ENCODE peak calls at places on chromosomes 1 and 21, in five cellular contexts. E is ovary, M is adrenal gland, B is IMR-90, T is heart left ventricle. J is an unnamed sample.

GRCh38 chr1:9894115-9894514 is 16.0 kb downstream of the CTNNBIP1 start:
- DNase-seq in E (no peak), M (no peak), B (no peak), T (no peak), J (no peak)

GRCh38 chr1:100034465-100034864 is 64.7 kb downstream of the SLC35A3 start:
- DNase-seq in E (no peak), M (no peak), B (peak), T (no peak), J (no peak)

GRCh38 chr1:240149488-240150094 is 57.9 kb downstream of the FMN2 start:
- DNase-seq in E (no peak), M (no peak), B (peak), T (no peak), J (no peak)

GRCh38 chr1:246351726-246352125 is 155.4 kb downstream of the SMYD3 start:
- DNase-seq in E (no peak), M (no peak), B (no peak), T (no peak), J (no peak)

GRCh38 chr1:204445860-204446412 is 34.3 kb upstream of the PPP1R15B start:
- DNase-seq in E (no peak), M (peak), B (peak), T (no peak), J (no peak)

GRCh38 chr1:31717341-31717740 is 13.5 kb upstream of the COL16A1 start:
- DNase-seq in E (no peak), M (no peak), B (peak), T (no peak), J (no peak)

GRCh38 chr1:205630241-205630640 is 1.6 kb downstream of the ELK4 start:
- DNase-seq in E (no peak), M (no peak), B (peak), T (no peak), J (no peak)

GRCh38 chr1:203364013-203364730 is 13.2 kb upstream of the FMOD start:
- DNase-seq in E (peak), M (no peak), B (no peak), T (peak), J (peak)

GRCh38 chr1:29259802-29260441 is 23.6 kb downstream of the PTPRU start:
- DNase-seq in E (peak), M (peak), B (no peak), T (peak), J (peak)

GRCh38 chr21:41500354-41500753 is 7.6 kb downstream of the TMPRSS2 start:
- DNase-seq in E (no peak), M (no peak), B (no peak), T (no peak), J (no peak)

GRCh38 chr21:23574932-23575331 is 2032.3 kb downstream of the MRPL39 start:
- DNase-seq in E (no peak), M (no peak), B (no peak), T (no peak), J (no peak)

GRCh38 chr1:83029050-83029449 is 969.9 kb downstream of the TTLL7 start:
- DNase-seq in E (no peak), M (no peak), B (no peak), T (no peak), J (no peak)

GRCh38 chr21:25582888-25583287 is 24.4 kb downstream of the MRPL39 start:
- DNase-seq in E (no peak), M (no peak), B (no peak), T (no peak), J (no peak)

GRCh38 chr1:172726740-172727139 is 67.8 kb downstream of the FASLG start:
- DNase-seq in E (no peak), M (no peak), B (no peak), T (no peak), J (no peak)

GRCh38 chr1:115679141-115679611 is 37.4 kb downstream of the VANGL1 start:
- DNase-seq in E (peak), M (peak), B (peak), T (no peak), J (peak)

GRCh38 chr21:16942703-16943102 is 570.1 kb upstream of the CXADR start:
- DNase-seq in E (no peak), M (peak), B (peak), T (no peak), J (no peak)

GRCh38 chr21:37139902-37140301 is 66.8 kb downstream of the TTC3 start:
- DNase-seq in E (no peak), M (no peak), B (peak), T (no peak), J (no peak)

GRCh38 chr1:235056937-235057336 is 71.7 kb downstream of the TOMM20 start:
- DNase-seq in E (no peak), M (no peak), B (no peak), T (no peak), J (no peak)

GRCh38 chr1:16145030-16145987 is 10.6 kb downstream of the EPHA2 start:
- DNase-seq in E (peak), M (peak), B (peak), T (peak), J (peak)

GRCh38 chr1:201309420-201309819 is 26.1 kb downstream of the PKP1 start:
- DNase-seq in E (peak), M (peak), B (peak), T (peak), J (peak)

GRCh38 chr1:91278754-91279153 is 125.9 kb downstream of the HFM1 start:
- DNase-seq in E (no peak), M (no peak), B (peak), T (no peak), J (no peak)

GRCh38 chr1:202286622-202287097 is 55.1 kb downstream of the UBE2T start:
- DNase-seq in E (peak), M (peak), B (peak), T (peak), J (peak)

GRCh38 chr1:21634481-21635137 is 34.5 kb downstream of the RAP1GAP start:
- DNase-seq in E (no peak), M (peak), B (no peak), T (no peak), J (no peak)

GRCh38 chr1:168092151-168092550 is 44.6 kb downstream of the GPR161 start:
- DNase-seq in E (no peak), M (no peak), B (no peak), T (no peak), J (peak)

GRCh38 chr21:26470361-26471115 is 102.5 kb downstream of the CYYR1 start:
- DNase-seq in E (no peak), M (no peak), B (no peak), T (no peak), J (no peak)

GRCh38 chr21:44325386-44326271 is 13.6 kb downstream of the CFAP410 start:
- DNase-seq in E (no peak), M (no peak), B (no peak), T (no peak), J (peak)
- TF ChIP-seq POLR2A in E (no peak), M (no peak), B (no peak), T (no peak), J (no peak)

GRCh38 chr1:118185083-118185899 is at the start of gene SPAG17:
- DNase-seq in E (peak), M (peak), B (peak), T (peak), J (peak)
- TF ChIP-seq CTCF in E (no peak), M (no peak), B (peak), T (no peak), J (no peak)

DNA sequence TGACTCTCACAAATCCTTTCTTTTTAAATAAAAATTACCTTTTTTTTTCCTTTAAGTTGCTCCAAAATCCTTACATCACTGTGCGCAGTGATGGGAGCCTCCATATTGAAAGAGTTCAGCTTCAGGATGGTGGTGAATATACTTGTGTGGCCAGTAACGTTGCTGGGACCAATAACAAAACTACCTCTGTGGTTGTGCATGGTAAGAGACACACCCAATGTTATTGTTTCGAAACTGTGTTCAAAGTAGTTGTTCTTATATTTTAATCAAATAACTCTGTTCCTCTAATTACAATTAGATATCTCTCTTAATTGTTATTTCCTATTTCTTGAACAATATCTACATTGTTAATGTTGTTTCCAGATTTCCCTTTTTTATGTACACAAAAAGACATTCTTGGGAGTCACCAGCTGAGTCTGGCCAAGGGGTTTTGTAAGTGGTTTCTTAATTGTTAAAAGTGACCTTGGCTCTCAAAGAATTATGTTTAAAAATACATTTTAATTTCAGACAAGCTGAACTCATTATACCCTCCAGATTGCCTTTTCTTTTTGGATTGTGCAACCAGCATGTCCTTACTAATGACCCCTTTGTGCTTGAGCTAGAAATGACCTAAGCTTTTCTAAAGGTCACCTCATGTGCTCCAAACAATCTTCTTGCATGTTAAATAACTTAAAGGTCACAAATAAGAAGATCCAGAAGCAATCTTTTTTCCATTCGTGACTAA is 250.1 kb downstream of the HMCN1 start:
- DNase-seq in E (no peak), M (no peak), B (no peak), T (no peak), J (no peak)
- H3K27ac ChIP-seq in E (no peak), M (no peak), B (no peak), T (peak), J (no peak)

DNA sequence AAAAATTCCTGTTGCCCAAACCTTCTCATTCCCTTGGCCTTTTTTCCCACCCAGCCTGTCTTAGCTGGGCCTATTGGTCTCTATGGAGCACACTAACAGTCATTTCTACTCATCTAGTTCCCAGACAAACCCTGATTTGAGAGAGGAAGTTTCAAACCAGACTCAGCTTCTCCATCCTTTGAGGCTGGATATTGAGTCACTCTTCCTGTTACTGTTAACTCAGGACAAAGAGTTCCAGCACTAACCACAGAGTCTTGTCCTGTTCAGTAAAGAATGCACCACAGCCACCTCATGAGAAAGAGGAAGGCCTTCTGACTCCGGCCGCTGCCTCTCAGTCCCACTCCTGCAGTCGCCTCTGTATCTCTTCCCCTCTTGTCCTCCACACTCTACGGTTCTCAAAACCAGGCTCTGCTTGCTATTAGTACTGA is 137.8 kb downstream of the PTPRC start:
- DNase-seq in E (no peak), M (peak), B (peak), T (peak), J (peak)
- TF ChIP-seq POLR2A in E (no peak), M (no peak), B (no peak), T (no peak), J (no peak)

GRCh38 chr21:31140025-31140424 is 101.7 kb upstream of the KRTAP19-8 start:
- DNase-seq in E (no peak), M (no peak), B (no peak), T (no peak), J (no peak)

GRCh38 chr21:31137951-31138350 is 99.7 kb upstream of the KRTAP19-8 start:
- DNase-seq in E (no peak), M (no peak), B (no peak), T (no peak), J (no peak)

GRCh38 chr21:31135536-31136184 is 97.4 kb upstream of the KRTAP19-8 start:
- DNase-seq in E (no peak), M (no peak), B (no peak), T (no peak), J (no peak)

GRCh38 chr21:31133243-31133830 is 95.1 kb upstream of the KRTAP19-8 start:
- DNase-seq in E (no peak), M (no peak), B (no peak), T (no peak), J (no peak)

DNA sequence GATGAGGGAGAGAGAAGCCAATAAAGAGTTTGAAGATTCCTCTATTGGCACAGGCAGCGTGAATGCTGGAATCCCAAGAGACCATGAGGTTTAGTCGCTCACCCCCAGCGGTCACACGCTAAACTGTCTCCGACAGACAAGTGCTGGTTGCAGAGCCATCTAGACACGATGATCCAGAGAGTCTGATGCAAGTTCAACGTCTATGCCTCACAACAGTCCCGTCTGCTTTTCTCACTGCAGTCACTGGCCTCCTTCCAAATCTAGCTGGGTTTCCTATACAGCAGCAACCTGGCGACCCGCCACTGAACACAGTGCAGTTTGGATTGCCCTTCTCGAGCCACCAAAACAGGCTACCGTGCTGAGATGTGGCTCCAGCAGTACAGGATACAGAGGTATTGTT is 98.6 kb upstream of the KRTAP19-8 start:
- DNase-seq in E (no peak), M (peak), B (peak), T (no peak), J (no peak)
- TF ChIP-seq CTCF in E (no peak), M (no peak), B (no peak), T (no peak), J (no peak)

DNA sequence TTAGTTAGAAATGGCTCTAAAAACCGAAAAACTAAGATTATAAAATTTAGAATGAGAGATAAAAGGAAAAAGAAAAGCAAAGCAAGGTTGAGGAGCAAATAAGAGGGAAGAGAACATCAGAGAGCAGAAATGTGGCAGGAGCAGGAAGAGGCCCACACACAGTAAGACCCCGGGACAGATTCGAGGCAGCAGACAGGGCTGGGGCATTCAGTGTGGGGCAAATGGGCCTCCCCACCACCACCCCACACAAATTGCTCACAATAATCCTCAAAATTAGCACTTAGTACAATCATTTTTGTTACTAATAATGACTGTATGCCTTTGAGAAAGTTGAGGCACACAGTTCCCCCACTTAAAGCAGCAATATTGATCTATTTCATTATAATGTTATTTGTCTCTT is 17.1 kb upstream of the SLC44A3 start:
- DNase-seq in E (no peak), M (no peak), B (no peak), T (no peak), J (no peak)
- H3K27ac ChIP-seq in E (no peak), M (peak), B (peak), T (peak), J (peak)

J was measured in testis.